ENCODE peak calls at places on chromosomes 7 and 10, in ten cellular contexts. One of them, this sample, is unnamed.
A peak's percentile ranks its signal among the peaks of the same experiment; 100 is the strongest.

GRCh38 chr10:87763086-87763861 is 54.8 kb downstream of the ATAD1 start:
- ATAC-seq in heart right ventricle: no peak
- ATAC-seq in IMR-90: no peak
- ATAC-seq in GM12878: no peak
- ATAC-seq in right lobe of liver: no peak
- ATAC-seq in CD8-positive, alpha-beta T cell: no peak
- ATAC-seq in DND-41: no peak
- ATAC-seq in left lung: no peak
- ATAC-seq in HCT116: no peak
- ATAC-seq in PC-3: no peak
- ATAC-seq in this sample: no peak

GRCh38 chr10:114801411-114801813 is 20.2 kb upstream of the FHIP2A start:
- ATAC-seq in heart right ventricle: peak; percentile 75
- ATAC-seq in IMR-90: peak; percentile 27
- ATAC-seq in GM12878: peak; percentile 82
- ATAC-seq in right lobe of liver: no peak
- ATAC-seq in CD8-positive, alpha-beta T cell: peak; percentile 78
- ATAC-seq in DND-41: peak; percentile 95
- ATAC-seq in left lung: no peak
- ATAC-seq in HCT116: no peak
- ATAC-seq in PC-3: no peak
- ATAC-seq in this sample: no peak

GRCh38 chr10:129945941-129946760 is 17.9 kb downstream of the EBF3 start:
- ATAC-seq in heart right ventricle: peak; percentile 78
- ATAC-seq in IMR-90: no peak
- ATAC-seq in GM12878: no peak
- ATAC-seq in right lobe of liver: no peak
- ATAC-seq in CD8-positive, alpha-beta T cell: no peak
- ATAC-seq in DND-41: no peak
- ATAC-seq in left lung: peak; percentile 41
- ATAC-seq in HCT116: no peak
- ATAC-seq in PC-3: no peak
- ATAC-seq in this sample: peak; percentile 68

GRCh38 chr10:50431118-50431517 is 179.8 kb upstream of the ASAH2 start:
- ATAC-seq in heart right ventricle: peak; percentile 65
- ATAC-seq in IMR-90: no peak
- ATAC-seq in GM12878: no peak
- ATAC-seq in right lobe of liver: peak; percentile 36
- ATAC-seq in CD8-positive, alpha-beta T cell: no peak
- ATAC-seq in DND-41: no peak
- ATAC-seq in left lung: peak; percentile 33
- ATAC-seq in HCT116: no peak
- ATAC-seq in PC-3: peak; percentile 51
- ATAC-seq in this sample: no peak

GRCh38 chr7:155299539-155300202 is 2.0 kb downstream of the INSIG1 start:
- ATAC-seq in heart right ventricle: no peak
- ATAC-seq in IMR-90: no peak
- ATAC-seq in GM12878: peak; percentile 14
- ATAC-seq in right lobe of liver: no peak
- ATAC-seq in CD8-positive, alpha-beta T cell: peak; percentile 5
- ATAC-seq in DND-41: no peak
- ATAC-seq in left lung: no peak
- ATAC-seq in HCT116: no peak
- ATAC-seq in PC-3: peak; percentile 2
- ATAC-seq in this sample: no peak

GRCh38 chr10:118629211-118629610 is 33.8 kb upstream of the PRLHR start:
- ATAC-seq in heart right ventricle: peak; percentile 76
- ATAC-seq in IMR-90: no peak
- ATAC-seq in GM12878: no peak
- ATAC-seq in right lobe of liver: no peak
- ATAC-seq in CD8-positive, alpha-beta T cell: no peak
- ATAC-seq in DND-41: no peak
- ATAC-seq in left lung: peak; percentile 13
- ATAC-seq in HCT116: no peak
- ATAC-seq in PC-3: no peak
- ATAC-seq in this sample: peak; percentile 82

GRCh38 chr7:18700147-18700546 is 204.6 kb downstream of the HDAC9 start:
- ATAC-seq in heart right ventricle: no peak
- ATAC-seq in IMR-90: no peak
- ATAC-seq in GM12878: peak; percentile 60
- ATAC-seq in right lobe of liver: no peak
- ATAC-seq in CD8-positive, alpha-beta T cell: no peak
- ATAC-seq in DND-41: no peak
- ATAC-seq in left lung: no peak
- ATAC-seq in HCT116: peak; percentile 49
- ATAC-seq in PC-3: no peak
- ATAC-seq in this sample: no peak

GRCh38 chr10:94123253-94123995 is 129.7 kb downstream of the PLCE1 start:
- ATAC-seq in heart right ventricle: peak; percentile 83
- ATAC-seq in IMR-90: peak; percentile 89
- ATAC-seq in GM12878: no peak
- ATAC-seq in right lobe of liver: no peak
- ATAC-seq in CD8-positive, alpha-beta T cell: no peak
- ATAC-seq in DND-41: no peak
- ATAC-seq in left lung: peak; percentile 89
- ATAC-seq in HCT116: no peak
- ATAC-seq in PC-3: peak; percentile 94
- ATAC-seq in this sample: peak; percentile 62

GRCh38 chr7:73717991-73718405 is 1.5 kb downstream of the STX1A start:
- ATAC-seq in heart right ventricle: no peak
- ATAC-seq in IMR-90: peak; percentile 15
- ATAC-seq in GM12878: peak; percentile 49
- ATAC-seq in right lobe of liver: no peak
- ATAC-seq in CD8-positive, alpha-beta T cell: peak; percentile 78
- ATAC-seq in DND-41: peak; percentile 96
- ATAC-seq in left lung: no peak
- ATAC-seq in HCT116: peak; percentile 37
- ATAC-seq in PC-3: peak; percentile 32
- ATAC-seq in this sample: no peak

GRCh38 chr7:101162551-101163280 is 2.7 kb downstream of the VGF start:
- ATAC-seq in heart right ventricle: no peak
- ATAC-seq in IMR-90: peak; percentile 39
- ATAC-seq in GM12878: peak; percentile 60
- ATAC-seq in right lobe of liver: no peak
- ATAC-seq in CD8-positive, alpha-beta T cell: no peak
- ATAC-seq in DND-41: peak; percentile 73
- ATAC-seq in left lung: peak; percentile 25
- ATAC-seq in HCT116: peak; percentile 45
- ATAC-seq in PC-3: peak; percentile 38
- ATAC-seq in this sample: peak; percentile 23

GRCh38 chr7:101159696-101160674 is 5.4 kb downstream of the VGF start:
- ATAC-seq in heart right ventricle: no peak
- ATAC-seq in IMR-90: peak; percentile 35
- ATAC-seq in GM12878: no peak
- ATAC-seq in right lobe of liver: no peak
- ATAC-seq in CD8-positive, alpha-beta T cell: no peak
- ATAC-seq in DND-41: no peak
- ATAC-seq in left lung: no peak
- ATAC-seq in HCT116: peak; percentile 43
- ATAC-seq in PC-3: peak; percentile 59
- ATAC-seq in this sample: no peak

GRCh38 chr7:101163281-101164070 is 1.9 kb downstream of the VGF start:
- ATAC-seq in heart right ventricle: no peak
- ATAC-seq in IMR-90: peak; percentile 2
- ATAC-seq in GM12878: peak; percentile 40
- ATAC-seq in right lobe of liver: no peak
- ATAC-seq in CD8-positive, alpha-beta T cell: no peak
- ATAC-seq in DND-41: peak; percentile 80
- ATAC-seq in left lung: no peak
- ATAC-seq in HCT116: peak; percentile 41
- ATAC-seq in PC-3: peak; percentile 23
- ATAC-seq in this sample: no peak

GRCh38 chr7:101160917-101161316 is 4.5 kb downstream of the VGF start:
- ATAC-seq in heart right ventricle: no peak
- ATAC-seq in IMR-90: no peak
- ATAC-seq in GM12878: no peak
- ATAC-seq in right lobe of liver: no peak
- ATAC-seq in CD8-positive, alpha-beta T cell: no peak
- ATAC-seq in DND-41: no peak
- ATAC-seq in left lung: no peak
- ATAC-seq in HCT116: no peak
- ATAC-seq in PC-3: no peak
- ATAC-seq in this sample: no peak

DNA sequence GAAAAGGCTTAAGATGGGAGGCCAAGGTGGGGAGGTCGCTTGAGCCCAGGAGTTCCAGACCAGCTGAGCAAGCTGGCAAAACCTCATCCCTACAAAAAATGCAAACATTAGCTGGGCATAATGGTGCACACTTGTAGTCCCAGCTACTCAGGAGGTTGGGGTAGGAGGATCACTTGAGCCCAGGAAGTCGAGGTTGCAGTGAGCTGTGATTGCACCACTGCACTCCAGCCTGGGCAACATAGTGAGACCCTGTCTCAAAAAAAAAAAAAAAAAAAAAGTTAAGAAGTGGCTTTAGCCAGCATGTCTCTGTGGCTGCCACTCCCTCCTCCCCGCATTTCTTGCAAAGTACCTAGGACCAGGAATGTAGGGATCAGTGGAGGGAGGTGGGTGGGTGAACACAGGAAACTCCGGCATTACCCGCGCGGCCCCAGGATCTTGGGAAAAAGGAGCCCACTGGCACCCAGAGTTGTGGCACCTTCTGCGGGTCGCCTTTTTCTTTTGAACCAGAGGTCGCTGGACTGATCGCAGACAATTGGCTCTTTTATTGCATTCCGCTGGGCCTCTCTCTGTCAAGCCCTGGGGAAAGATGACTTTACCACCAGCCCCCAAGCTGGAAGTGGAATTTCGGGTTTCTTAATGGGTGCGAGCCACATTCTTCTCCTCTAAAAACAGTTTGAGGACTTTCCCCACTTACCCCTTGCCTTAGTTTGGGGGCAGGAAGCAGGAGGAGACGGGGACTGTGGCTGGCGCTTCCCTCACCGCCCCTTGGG is 3.5 kb downstream of the VGF start:
- ATAC-seq in heart right ventricle: no peak
- ATAC-seq in IMR-90: no peak
- ATAC-seq in GM12878: no peak
- ATAC-seq in right lobe of liver: no peak
- ATAC-seq in CD8-positive, alpha-beta T cell: no peak
- ATAC-seq in DND-41: no peak
- ATAC-seq in left lung: no peak
- ATAC-seq in HCT116: no peak
- ATAC-seq in PC-3: no peak
- ATAC-seq in this sample: no peak
- H3K4me3 ChIP-seq in heart right ventricle: no peak overlapping the region
- H3K4me3 ChIP-seq in IMR-90: no peak overlapping the region
- H3K4me3 ChIP-seq in GM12878: peak overlapping the region; percentile 23
- H3K4me3 ChIP-seq in right lobe of liver: no peak overlapping the region
- H3K4me3 ChIP-seq in CD8-positive, alpha-beta T cell: no peak overlapping the region
- H3K4me3 ChIP-seq in DND-41: no peak overlapping the region
- H3K4me3 ChIP-seq in left lung: no peak overlapping the region
- H3K4me3 ChIP-seq in HCT116: peak overlapping the region; percentile 51
- H3K4me3 ChIP-seq in PC-3: peak overlapping the region; percentile 53
- H3K4me3 ChIP-seq in this sample: no peak overlapping the region

GRCh38 chr10:97843296-97843671 is 6.4 kb upstream of the GOLGA7B start:
- ATAC-seq in heart right ventricle: no peak
- ATAC-seq in IMR-90: no peak
- ATAC-seq in GM12878: no peak
- ATAC-seq in right lobe of liver: no peak
- ATAC-seq in CD8-positive, alpha-beta T cell: no peak
- ATAC-seq in DND-41: no peak
- ATAC-seq in left lung: no peak
- ATAC-seq in HCT116: no peak
- ATAC-seq in PC-3: no peak
- ATAC-seq in this sample: no peak
- H3K27me3 ChIP-seq in heart right ventricle: peaks cover 3% of the 10 kb centered on the region
- H3K27me3 ChIP-seq in IMR-90: peaks cover 7% of the 10 kb centered on the region
- H3K27me3 ChIP-seq in GM12878: no peaks in the 10 kb centered on the region
- H3K27me3 ChIP-seq in right lobe of liver: no peaks in the 10 kb centered on the region
- H3K27me3 ChIP-seq in CD8-positive, alpha-beta T cell: no peaks in the 10 kb centered on the region
- H3K27me3 ChIP-seq in DND-41: no peaks in the 10 kb centered on the region
- H3K27me3 ChIP-seq in left lung: peaks cover 44% of the 10 kb centered on the region
- H3K27me3 ChIP-seq in HCT116: no peaks in the 10 kb centered on the region
- H3K27me3 ChIP-seq in PC-3: no peaks in the 10 kb centered on the region
- H3K27me3 ChIP-seq in this sample: peaks cover 35% of the 10 kb centered on the region

GRCh38 chr7:150428671-150429451 is 21.6 kb upstream of the GIMAP8 start:
- ATAC-seq in heart right ventricle: no peak
- ATAC-seq in IMR-90: peak; percentile 81
- ATAC-seq in GM12878: peak; percentile 79
- ATAC-seq in right lobe of liver: peak; percentile 46
- ATAC-seq in CD8-positive, alpha-beta T cell: peak; percentile 17
- ATAC-seq in DND-41: peak; percentile 94
- ATAC-seq in left lung: peak; percentile 65
- ATAC-seq in HCT116: no peak
- ATAC-seq in PC-3: peak; percentile 98
- ATAC-seq in this sample: no peak
- TF ChIP-seq CTCF in heart right ventricle: no peak
- TF ChIP-seq CTCF in IMR-90: no peak
- TF ChIP-seq CTCF in GM12878: no peak
- TF ChIP-seq CTCF in right lobe of liver: no peak
- TF ChIP-seq CTCF in CD8-positive, alpha-beta T cell: no peak
- TF ChIP-seq CTCF in DND-41: no peak
- TF ChIP-seq CTCF in left lung: no peak
- TF ChIP-seq CTCF in HCT116: no peak
- TF ChIP-seq CTCF in PC-3: no peak
- TF ChIP-seq CTCF in this sample: no peak

GRCh38 chr10:132036153-132036886 is 29.4 kb upstream of the JAKMIP3 start:
- ATAC-seq in heart right ventricle: peak; percentile 76
- ATAC-seq in IMR-90: peak; percentile 75
- ATAC-seq in GM12878: no peak
- ATAC-seq in right lobe of liver: peak; percentile 16
- ATAC-seq in CD8-positive, alpha-beta T cell: no peak
- ATAC-seq in DND-41: no peak
- ATAC-seq in left lung: peak; percentile 30
- ATAC-seq in HCT116: no peak
- ATAC-seq in PC-3: peak; percentile 73
- ATAC-seq in this sample: peak; percentile 62

GRCh38 chr10:132036887-132037675 is 28.7 kb upstream of the JAKMIP3 start:
- ATAC-seq in heart right ventricle: peak; percentile 53
- ATAC-seq in IMR-90: peak; percentile 17
- ATAC-seq in GM12878: no peak
- ATAC-seq in right lobe of liver: no peak
- ATAC-seq in CD8-positive, alpha-beta T cell: no peak
- ATAC-seq in DND-41: no peak
- ATAC-seq in left lung: peak; percentile 21
- ATAC-seq in HCT116: no peak
- ATAC-seq in PC-3: peak; percentile 55
- ATAC-seq in this sample: peak; percentile 51

GRCh38 chr10:132035476-132035875 is 30.3 kb upstream of the JAKMIP3 start:
- ATAC-seq in heart right ventricle: no peak
- ATAC-seq in IMR-90: no peak
- ATAC-seq in GM12878: no peak
- ATAC-seq in right lobe of liver: no peak
- ATAC-seq in CD8-positive, alpha-beta T cell: no peak
- ATAC-seq in DND-41: no peak
- ATAC-seq in left lung: no peak
- ATAC-seq in HCT116: no peak
- ATAC-seq in PC-3: no peak
- ATAC-seq in this sample: no peak

GRCh38 chr10:132039371-132039770 is 26.4 kb upstream of the JAKMIP3 start:
- ATAC-seq in heart right ventricle: no peak
- ATAC-seq in IMR-90: no peak
- ATAC-seq in GM12878: no peak
- ATAC-seq in right lobe of liver: no peak
- ATAC-seq in CD8-positive, alpha-beta T cell: no peak
- ATAC-seq in DND-41: no peak
- ATAC-seq in left lung: no peak
- ATAC-seq in HCT116: no peak
- ATAC-seq in PC-3: no peak
- ATAC-seq in this sample: no peak

DNA sequence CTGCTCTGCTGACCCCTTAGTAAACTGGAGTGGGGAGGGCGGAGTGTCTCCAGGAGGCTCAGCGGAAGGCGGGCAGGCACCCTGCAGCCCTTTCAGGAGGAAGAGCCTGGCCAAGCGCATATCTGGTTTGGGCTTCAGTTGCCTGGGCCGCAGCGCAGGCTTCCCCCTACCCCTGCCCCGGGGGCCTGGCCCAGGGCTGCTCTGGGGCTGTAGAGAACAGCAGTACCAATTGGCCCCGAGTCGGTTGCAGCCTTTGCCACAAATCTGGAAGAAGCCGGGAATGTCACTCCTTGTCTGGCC is 28.1 kb upstream of the JAKMIP3 start:
- ATAC-seq in heart right ventricle: no peak
- ATAC-seq in IMR-90: no peak
- ATAC-seq in GM12878: no peak
- ATAC-seq in right lobe of liver: no peak
- ATAC-seq in CD8-positive, alpha-beta T cell: no peak
- ATAC-seq in DND-41: no peak
- ATAC-seq in left lung: no peak
- ATAC-seq in HCT116: no peak
- ATAC-seq in PC-3: no peak
- ATAC-seq in this sample: no peak
- H3K4me3 ChIP-seq in heart right ventricle: no peak overlapping the region
- H3K4me3 ChIP-seq in IMR-90: no peak overlapping the region
- H3K4me3 ChIP-seq in GM12878: no peak overlapping the region
- H3K4me3 ChIP-seq in right lobe of liver: no peak overlapping the region
- H3K4me3 ChIP-seq in CD8-positive, alpha-beta T cell: no peak overlapping the region
- H3K4me3 ChIP-seq in DND-41: no peak overlapping the region
- H3K4me3 ChIP-seq in left lung: no peak overlapping the region
- H3K4me3 ChIP-seq in HCT116: no peak overlapping the region
- H3K4me3 ChIP-seq in PC-3: no peak overlapping the region
- H3K4me3 ChIP-seq in this sample: no peak overlapping the region